ENCODE peak calls at places on chromosomes 5 and 9, in six cellular contexts. J, N, U, R, V and X are unnamed samples.

GRCh38 chr5:29197636-29198035 is 1995.8 kb upstream of the CDH6 start:
- DNase-seq in J (no peak), N (no peak), U (no peak), R (no peak), V (peak; percentile 72), X (no peak)

GRCh38 chr5:161851691-161852299 is 3.9 kb downstream of the GABRA1 start:
- DNase-seq in J (no peak), N (no peak), U (no peak), R (peak; percentile 13), V (peak; percentile 43), X (no peak)

GRCh38 chr5:168960492-168960891 is 340.4 kb downstream of the SLIT3 start:
- DNase-seq in J (no peak), N (no peak), U (no peak), R (no peak), V (no peak), X (no peak)

GRCh38 chr9:137919649-137920101 is 42.1 kb downstream of the CACNA1B start:
- DNase-seq in J (no peak), N (no peak), U (no peak), R (no peak), V (no peak), X (no peak)

GRCh38 chr9:89226076-89226475 is 47.5 kb upstream of the SHC3 start:
- DNase-seq in J (no peak), N (no peak), U (no peak), R (no peak), V (no peak), X (no peak)

GRCh38 chr5:178442361-178443256 is 147.6 kb downstream of the COL23A1 start:
- DNase-seq in J (no peak), N (no peak), U (no peak), R (no peak), V (no peak), X (no peak)

GRCh38 chr5:36734422-36734821 is 128.0 kb downstream of the SLC1A3 start:
- DNase-seq in J (no peak), N (no peak), U (no peak), R (peak; percentile 33), V (peak; percentile 58), X (no peak)

GRCh38 chr5:68033961-68034581 is 181.5 kb upstream of the PIK3R1 start:
- DNase-seq in J (peak; percentile 39), N (no peak), U (no peak), R (no peak), V (no peak), X (no peak)

GRCh38 chr5:53733853-53734252 is 173.4 kb downstream of the NDUFS4 start:
- DNase-seq in J (no peak), N (no peak), U (no peak), R (no peak), V (peak; percentile 6), X (no peak)

GRCh38 chr5:138282918-138283742 is 8.7 kb upstream of the GFRA3 start:
- DNase-seq in J (peak; percentile 14), N (peak; percentile 19), U (peak; percentile 19), R (peak; percentile 80), V (peak; percentile 30), X (peak; percentile 43)

GRCh38 chr5:1091632-1092031 is 20.2 kb downstream of the SLC12A7 start:
- DNase-seq in J (no peak), N (no peak), U (no peak), R (no peak), V (no peak), X (no peak)

GRCh38 chr9:112863214-112863613 is 27.5 kb downstream of the SLC46A2 start:
- DNase-seq in J (peak; percentile 7), N (no peak), U (no peak), R (peak; percentile 49), V (no peak), X (no peak)

GRCh38 chr5:124655943-124656459 is 90.4 kb downstream of the ZNF608 start:
- DNase-seq in J (no peak), N (no peak), U (peak; percentile 66), R (peak; percentile 53), V (peak; percentile 87), X (peak; percentile 96)

GRCh38 chr5:33737697-33738096 is 154.1 kb downstream of the ADAMTS12 start:
- DNase-seq in J (no peak), N (no peak), U (no peak), R (no peak), V (no peak), X (no peak)

GRCh38 chr5:34929150-34929719 is at the start of gene DNAJC21:
- DNase-seq in J (peak; percentile 92), N (peak; percentile 96), U (peak; percentile 96), R (peak; percentile 98), V (peak; percentile 97), X (peak; percentile 96)

GRCh38 chr5:109989161-109989560 is 299.4 kb downstream of the MAN2A1 start:
- DNase-seq in J (no peak), N (no peak), U (no peak), R (no peak), V (no peak), X (no peak)

GRCh38 chr5:153523831-153524230 is 33.4 kb downstream of the GRIA1 start:
- DNase-seq in J (peak; percentile 56), N (no peak), U (no peak), R (no peak), V (no peak), X (no peak)

GRCh38 chr9:116479145-116479544 is 208.0 kb upstream of the TRIM32 start:
- DNase-seq in J (no peak), N (no peak), U (no peak), R (no peak), V (no peak), X (no peak)

GRCh38 chr9:17795708-17796107 is 216.8 kb downstream of the SH3GL2 start:
- DNase-seq in J (no peak), N (no peak), U (no peak), R (no peak), V (no peak), X (peak; percentile 93)

GRCh38 chr5:33936381-33937016 is at the start of gene RXFP3:
- DNase-seq in J (no peak), N (no peak), U (no peak), R (no peak), V (no peak), X (no peak)

GRCh38 chr9:74770508-74771261 is 117.0 kb downstream of the TRPM6 start:
- DNase-seq in J (no peak), N (peak; percentile 12), U (no peak), R (peak; percentile 77), V (peak; percentile 37), X (peak; percentile 25)

GRCh38 chr5:132747693-132748440 is 641 bp downstream of the CCNI2 start:
- DNase-seq in J (no peak), N (peak; percentile 23), U (no peak), R (no peak), V (no peak), X (no peak)

GRCh38 chr5:136249678-136250266 is 56.8 kb upstream of the SMIM32 start:
- DNase-seq in J (peak; percentile 36), N (peak; percentile 48), U (peak; percentile 17), R (peak; percentile 43), V (peak; percentile 63), X (peak; percentile 81)

GRCh38 chr9:75964431-75964830 is 74.0 kb downstream of the PCSK5 start:
- DNase-seq in J (no peak), N (no peak), U (no peak), R (no peak), V (peak; percentile 1), X (no peak)

GRCh38 chr9:97740848-97741821 is 44.0 kb upstream of the XPA start:
- DNase-seq in J (no peak), N (peak; percentile 59), U (no peak), R (peak; percentile 57), V (no peak), X (peak; percentile 20)